ENCODE peak calls at places on chromosomes 1 and 21, in eight cellular contexts. One of them, this sample, is unnamed.

GRCh38 chr1:164768045-164768402 is 209.0 kb downstream of the PBX1 start:
- DNase-seq in tibial artery: no peak
- DNase-seq in fibroblast of lung: peak
- DNase-seq in breast epithelium: no peak
- DNase-seq in kidney epithelial cell: no peak
- DNase-seq in osteoblast: peak
- DNase-seq in spleen: no peak
- DNase-seq in stomach: no peak
- DNase-seq in this sample: no peak

GRCh38 chr1:52667984-52668383 is 30.2 kb downstream of the COA7 start:
- DNase-seq in tibial artery: no peak
- DNase-seq in fibroblast of lung: no peak
- DNase-seq in breast epithelium: no peak
- DNase-seq in kidney epithelial cell: no peak
- DNase-seq in osteoblast: no peak
- DNase-seq in spleen: no peak
- DNase-seq in stomach: no peak
- DNase-seq in this sample: no peak

GRCh38 chr1:42784946-42785693 is at the start of gene TMEM269:
- DNase-seq in tibial artery: peak
- DNase-seq in fibroblast of lung: peak
- DNase-seq in breast epithelium: no peak
- DNase-seq in kidney epithelial cell: no peak
- DNase-seq in osteoblast: no peak
- DNase-seq in spleen: peak
- DNase-seq in stomach: peak
- DNase-seq in this sample: no peak

GRCh38 chr21:37153935-37154350 is 80.9 kb downstream of the TTC3 start:
- DNase-seq in tibial artery: no peak
- DNase-seq in fibroblast of lung: peak
- DNase-seq in breast epithelium: no peak
- DNase-seq in kidney epithelial cell: no peak
- DNase-seq in osteoblast: no peak
- DNase-seq in spleen: no peak
- DNase-seq in stomach: peak
- DNase-seq in this sample: no peak

GRCh38 chr1:94746635-94747525 is 73.3 kb upstream of the SLC44A3 start:
- DNase-seq in tibial artery: peak
- DNase-seq in fibroblast of lung: no peak
- DNase-seq in breast epithelium: no peak
- DNase-seq in kidney epithelial cell: no peak
- DNase-seq in osteoblast: no peak
- DNase-seq in spleen: no peak
- DNase-seq in stomach: no peak
- DNase-seq in this sample: no peak

GRCh38 chr1:56439610-56440264 is 139.6 kb downstream of the PLPP3 start:
- DNase-seq in tibial artery: no peak
- DNase-seq in fibroblast of lung: no peak
- DNase-seq in breast epithelium: no peak
- DNase-seq in kidney epithelial cell: no peak
- DNase-seq in osteoblast: no peak
- DNase-seq in spleen: no peak
- DNase-seq in stomach: no peak
- DNase-seq in this sample: no peak

GRCh38 chr1:229844675-229845074 is 218.6 kb downstream of the URB2 start:
- DNase-seq in tibial artery: no peak
- DNase-seq in fibroblast of lung: no peak
- DNase-seq in breast epithelium: no peak
- DNase-seq in kidney epithelial cell: no peak
- DNase-seq in osteoblast: no peak
- DNase-seq in spleen: peak
- DNase-seq in stomach: peak
- DNase-seq in this sample: no peak

GRCh38 chr1:111030590-111030989 is 66.9 kb upstream of the LRIF1 start:
- DNase-seq in tibial artery: no peak
- DNase-seq in fibroblast of lung: peak
- DNase-seq in breast epithelium: no peak
- DNase-seq in kidney epithelial cell: peak
- DNase-seq in osteoblast: peak
- DNase-seq in spleen: no peak
- DNase-seq in stomach: peak
- DNase-seq in this sample: peak

GRCh38 chr1:12109901-12110300 is 46.8 kb downstream of the TNFRSF8 start:
- DNase-seq in tibial artery: no peak
- DNase-seq in fibroblast of lung: no peak
- DNase-seq in breast epithelium: no peak
- DNase-seq in kidney epithelial cell: no peak
- DNase-seq in osteoblast: peak
- DNase-seq in spleen: peak
- DNase-seq in stomach: no peak
- DNase-seq in this sample: no peak

GRCh38 chr1:112063781-112064180 is 74.3 kb upstream of the KCND3 start:
- DNase-seq in tibial artery: no peak
- DNase-seq in fibroblast of lung: no peak
- DNase-seq in breast epithelium: no peak
- DNase-seq in kidney epithelial cell: no peak
- DNase-seq in osteoblast: no peak
- DNase-seq in spleen: no peak
- DNase-seq in stomach: no peak
- DNase-seq in this sample: no peak

GRCh38 chr1:174682419-174683008 is 234.8 kb downstream of the GPR52 start:
- DNase-seq in tibial artery: no peak
- DNase-seq in fibroblast of lung: peak
- DNase-seq in breast epithelium: no peak
- DNase-seq in kidney epithelial cell: no peak
- DNase-seq in osteoblast: peak
- DNase-seq in spleen: no peak
- DNase-seq in stomach: no peak
- DNase-seq in this sample: peak

GRCh38 chr21:41678944-41679343 is 87.9 kb downstream of the RIPK4 start:
- DNase-seq in tibial artery: peak
- DNase-seq in fibroblast of lung: peak
- DNase-seq in breast epithelium: peak
- DNase-seq in kidney epithelial cell: peak
- DNase-seq in osteoblast: peak
- DNase-seq in spleen: peak
- DNase-seq in stomach: peak
- DNase-seq in this sample: peak

GRCh38 chr1:44421374-44422028 is 16.4 kb downstream of the RNF220 start:
- DNase-seq in tibial artery: no peak
- DNase-seq in fibroblast of lung: no peak
- DNase-seq in breast epithelium: no peak
- DNase-seq in kidney epithelial cell: no peak
- DNase-seq in osteoblast: no peak
- DNase-seq in spleen: no peak
- DNase-seq in stomach: no peak
- DNase-seq in this sample: no peak

GRCh38 chr1:151011154-151011850 is 3.1 kb downstream of the PRUNE1 start:
- DNase-seq in tibial artery: no peak
- DNase-seq in fibroblast of lung: no peak
- DNase-seq in breast epithelium: no peak
- DNase-seq in kidney epithelial cell: no peak
- DNase-seq in osteoblast: no peak
- DNase-seq in spleen: no peak
- DNase-seq in stomach: no peak
- DNase-seq in this sample: no peak

GRCh38 chr1:94947453-94947852 is 20.5 kb upstream of the CNN3 start:
- DNase-seq in tibial artery: no peak
- DNase-seq in fibroblast of lung: peak
- DNase-seq in breast epithelium: no peak
- DNase-seq in kidney epithelial cell: no peak
- DNase-seq in osteoblast: peak
- DNase-seq in spleen: no peak
- DNase-seq in stomach: no peak
- DNase-seq in this sample: no peak

GRCh38 chr1:99673285-99673684 is 27.4 kb downstream of the PALMD start:
- DNase-seq in tibial artery: no peak
- DNase-seq in fibroblast of lung: no peak
- DNase-seq in breast epithelium: no peak
- DNase-seq in kidney epithelial cell: no peak
- DNase-seq in osteoblast: no peak
- DNase-seq in spleen: no peak
- DNase-seq in stomach: no peak
- DNase-seq in this sample: no peak

GRCh38 chr1:221435510-221435909 is 306.4 kb downstream of the DUSP10 start:
- DNase-seq in tibial artery: no peak
- DNase-seq in fibroblast of lung: peak
- DNase-seq in breast epithelium: no peak
- DNase-seq in kidney epithelial cell: no peak
- DNase-seq in osteoblast: peak
- DNase-seq in spleen: no peak
- DNase-seq in stomach: no peak
- DNase-seq in this sample: no peak

GRCh38 chr1:221431968-221432367 is 309.9 kb downstream of the DUSP10 start:
- DNase-seq in tibial artery: no peak
- DNase-seq in fibroblast of lung: no peak
- DNase-seq in breast epithelium: no peak
- DNase-seq in kidney epithelial cell: no peak
- DNase-seq in osteoblast: no peak
- DNase-seq in spleen: no peak
- DNase-seq in stomach: no peak
- DNase-seq in this sample: no peak

GRCh38 chr1:221430133-221430960 is 311.5 kb downstream of the DUSP10 start:
- DNase-seq in tibial artery: no peak
- DNase-seq in fibroblast of lung: peak
- DNase-seq in breast epithelium: no peak
- DNase-seq in kidney epithelial cell: no peak
- DNase-seq in osteoblast: no peak
- DNase-seq in spleen: no peak
- DNase-seq in stomach: no peak
- DNase-seq in this sample: no peak

GRCh38 chr1:221429262-221429661 is 312.6 kb downstream of the DUSP10 start:
- DNase-seq in tibial artery: no peak
- DNase-seq in fibroblast of lung: no peak
- DNase-seq in breast epithelium: no peak
- DNase-seq in kidney epithelial cell: no peak
- DNase-seq in osteoblast: no peak
- DNase-seq in spleen: no peak
- DNase-seq in stomach: no peak
- DNase-seq in this sample: no peak

DNA sequence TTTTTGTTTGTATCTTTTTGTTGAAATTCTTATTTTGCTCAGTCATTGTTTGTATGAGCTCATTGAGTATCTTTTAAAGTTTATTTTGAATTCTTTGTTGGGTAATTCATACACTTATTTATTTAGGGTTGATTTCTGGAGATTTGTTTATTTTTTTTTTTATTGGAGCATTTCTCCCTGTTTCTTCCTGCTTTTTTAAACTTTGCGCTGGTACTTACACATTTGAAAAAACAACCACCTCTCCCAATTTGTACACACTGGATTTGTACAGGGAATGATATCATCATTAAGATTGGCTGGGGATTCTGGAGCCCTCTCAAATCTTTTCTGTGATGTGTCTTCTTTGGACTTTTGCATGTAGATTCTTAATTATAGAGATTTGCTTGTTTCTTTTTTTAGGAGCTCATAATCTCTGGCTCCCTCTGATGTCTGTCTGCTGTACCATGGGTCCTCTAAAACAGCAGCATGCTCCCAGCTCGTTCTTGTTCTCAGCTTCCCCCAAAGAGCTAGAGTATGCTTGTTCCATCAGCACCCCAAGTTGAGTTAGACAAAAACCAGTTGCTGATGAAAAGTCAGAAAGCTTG is 310.7 kb downstream of the DUSP10 start:
- DNase-seq in tibial artery: no peak
- DNase-seq in fibroblast of lung: peak
- DNase-seq in breast epithelium: no peak
- DNase-seq in kidney epithelial cell: no peak
- DNase-seq in osteoblast: peak
- DNase-seq in spleen: no peak
- DNase-seq in stomach: no peak
- DNase-seq in this sample: no peak
- TF ChIP-seq CTCF in tibial artery: peak
- TF ChIP-seq CTCF in fibroblast of lung: peak
- TF ChIP-seq CTCF in breast epithelium: no peak
- TF ChIP-seq CTCF in kidney epithelial cell: no peak
- TF ChIP-seq CTCF in osteoblast: peak
- TF ChIP-seq CTCF in spleen: no peak
- TF ChIP-seq CTCF in stomach: no peak
- TF ChIP-seq CTCF in this sample: peak

DNA sequence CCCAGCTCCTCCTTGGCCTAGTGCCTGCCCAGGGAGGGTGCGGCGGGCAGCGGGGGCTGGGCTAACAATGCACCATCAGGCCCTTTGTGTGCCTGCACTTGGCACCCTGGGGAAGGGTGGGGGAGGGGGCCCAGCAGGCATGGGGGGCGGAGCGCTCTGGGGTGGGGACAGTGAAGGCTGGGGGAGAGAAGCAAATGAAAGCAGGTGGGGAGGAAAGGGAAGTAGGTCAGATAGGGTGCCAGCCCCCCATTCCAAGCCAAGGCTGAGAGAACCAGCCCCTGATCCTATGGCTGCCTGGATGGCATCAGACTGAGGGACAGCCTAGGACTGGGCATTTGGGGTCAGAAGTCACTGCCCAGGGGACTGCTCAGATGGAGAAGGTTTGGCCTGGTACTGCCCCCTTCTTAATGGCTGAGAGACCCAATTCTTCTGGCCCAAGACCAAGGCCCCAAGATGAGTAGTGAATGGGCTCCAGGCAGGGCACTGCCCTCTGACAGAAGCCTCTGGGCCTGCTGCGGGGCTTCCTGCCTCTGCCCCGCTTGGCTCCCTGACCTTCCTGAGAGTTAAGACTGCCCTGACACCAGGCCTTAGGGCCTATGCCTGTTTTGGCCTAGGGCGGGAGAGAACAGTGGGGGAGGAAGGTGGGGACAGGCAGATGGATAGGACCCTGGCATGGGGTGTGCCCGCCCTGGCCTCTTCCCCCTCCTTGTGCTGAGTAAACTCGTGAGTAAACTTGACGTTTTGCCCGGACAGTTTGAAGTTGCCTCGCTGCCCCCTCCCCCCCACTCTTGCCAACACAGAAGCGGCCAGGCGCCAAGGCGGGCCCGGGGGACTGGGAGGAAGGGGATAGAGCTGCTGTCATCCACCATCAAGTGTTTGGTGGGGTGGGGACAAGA is 2.7 kb downstream of the ZBTB7B start:
- DNase-seq in tibial artery: peak
- DNase-seq in fibroblast of lung: peak
- DNase-seq in breast epithelium: peak
- DNase-seq in kidney epithelial cell: no peak
- DNase-seq in osteoblast: peak
- DNase-seq in spleen: peak
- DNase-seq in stomach: peak
- DNase-seq in this sample: no peak
- H3K4me3 ChIP-seq in tibial artery: peak
- H3K4me3 ChIP-seq in fibroblast of lung: peak
- H3K4me3 ChIP-seq in breast epithelium: peak
- H3K4me3 ChIP-seq in kidney epithelial cell: no peak
- H3K4me3 ChIP-seq in osteoblast: peak
- H3K4me3 ChIP-seq in spleen: no peak
- H3K4me3 ChIP-seq in stomach: peak
- H3K4me3 ChIP-seq in this sample: peak

GRCh38 chr1:1841575-1841991 is 49.3 kb downstream of the GNB1 start:
- DNase-seq in tibial artery: no peak
- DNase-seq in fibroblast of lung: no peak
- DNase-seq in breast epithelium: no peak
- DNase-seq in kidney epithelial cell: no peak
- DNase-seq in osteoblast: no peak
- DNase-seq in spleen: no peak
- DNase-seq in stomach: no peak
- DNase-seq in this sample: no peak
- TF ChIP-seq CTCF in tibial artery: no peak
- TF ChIP-seq CTCF in fibroblast of lung: peak
- TF ChIP-seq CTCF in breast epithelium: no peak
- TF ChIP-seq CTCF in kidney epithelial cell: no peak
- TF ChIP-seq CTCF in osteoblast: peak
- TF ChIP-seq CTCF in spleen: no peak
- TF ChIP-seq CTCF in stomach: no peak
- TF ChIP-seq CTCF in this sample: peak

GRCh38 chr1:37753473-37754321 is 11.2 kb downstream of the EPHA10 start:
- DNase-seq in tibial artery: no peak
- DNase-seq in fibroblast of lung: no peak
- DNase-seq in breast epithelium: no peak
- DNase-seq in kidney epithelial cell: no peak
- DNase-seq in osteoblast: no peak
- DNase-seq in spleen: no peak
- DNase-seq in stomach: no peak
- DNase-seq in this sample: no peak
- H3K4me3 ChIP-seq in tibial artery: peak
- H3K4me3 ChIP-seq in fibroblast of lung: no peak
- H3K4me3 ChIP-seq in breast epithelium: no peak
- H3K4me3 ChIP-seq in kidney epithelial cell: no peak
- H3K4me3 ChIP-seq in osteoblast: no peak
- H3K4me3 ChIP-seq in spleen: no peak
- H3K4me3 ChIP-seq in stomach: peak
- H3K4me3 ChIP-seq in this sample: no peak

This sample was measured in HFF-Myc.